ENCODE peak calls at places on chromosome 5, in seven cellular contexts. D is neural crest cell; P is AG04449; Y is activated naive CD8-positive, alpha-beta T cell treated with anti-CD3 and anti-CD28 coated beads for 36 hours; F is GM12891; V is coronary artery; O is astrocyte. W is an unnamed sample.

GRCh38 chr5:149397530-149397929 is 18.4 kb upstream of the IL17B start:
- DNase-seq in D (no peak), P (peak), Y (no peak), F (no peak), V (no peak), O (peak), W (no peak)

GRCh38 chr5:6215891-6216290 is 162.5 kb downstream of the MED10 start:
- DNase-seq in D (no peak), P (no peak), Y (no peak), F (no peak), V (no peak), O (no peak), W (no peak)

GRCh38 chr5:145178667-145179523 is 656.2 kb downstream of the PRELID2 start:
- DNase-seq in D (no peak), P (no peak), Y (no peak), F (no peak), V (no peak), O (no peak), W (no peak)

GRCh38 chr5:141883184-141883947 is 5.2 kb upstream of the PCDH1 start:
- DNase-seq in D (peak), P (no peak), Y (no peak), F (no peak), V (no peak), O (no peak), W (no peak)

GRCh38 chr5:14365831-14366435 is 215.7 kb upstream of the OTULINL start:
- DNase-seq in D (no peak), P (no peak), Y (no peak), F (no peak), V (no peak), O (peak), W (no peak)

GRCh38 chr5:73319036-73319435 is 129.5 kb downstream of the FOXD1 start:
- DNase-seq in D (no peak), P (no peak), Y (no peak), F (no peak), V (no peak), O (peak), W (no peak)

GRCh38 chr5:6543830-6544560 is 88.8 kb downstream of the NSUN2 start:
- DNase-seq in D (no peak), P (no peak), Y (no peak), F (no peak), V (peak), O (no peak), W (peak)

GRCh38 chr5:109619024-109619460 is 70.7 kb upstream of the MAN2A1 start:
- DNase-seq in D (no peak), P (no peak), Y (no peak), F (no peak), V (no peak), O (no peak), W (no peak)

GRCh38 chr5:91016954-91017690 is 366.0 kb downstream of the ARRDC3 start:
- DNase-seq in D (no peak), P (no peak), Y (no peak), F (no peak), V (no peak), O (peak), W (no peak)

GRCh38 chr5:16178745-16179372 is 732 bp downstream of the MARCHF11 start:
- DNase-seq in D (peak), P (no peak), Y (peak), F (no peak), V (no peak), O (peak), W (no peak)

GRCh38 chr5:41195228-41195627 is 18.1 kb downstream of the C6 start:
- DNase-seq in D (no peak), P (no peak), Y (no peak), F (no peak), V (no peak), O (no peak), W (no peak)

GRCh38 chr5:98928802-98929122 is at the start of gene CHD1:
- DNase-seq in D (peak), P (peak), Y (peak), F (peak), V (peak), O (peak), W (peak)

GRCh38 chr5:6158974-6159863 is 219.1 kb downstream of the MED10 start:
- DNase-seq in D (no peak), P (peak), Y (no peak), F (no peak), V (no peak), O (peak), W (peak)

GRCh38 chr5:64147849-64148441 is 17.7 kb upstream of the RNF180 start:
- DNase-seq in D (peak), P (no peak), Y (no peak), F (peak), V (no peak), O (peak), W (peak)

GRCh38 chr5:168291961-168292782 is 727 bp downstream of the WWC1 start:
- DNase-seq in D (no peak), P (no peak), Y (no peak), F (no peak), V (no peak), O (no peak), W (no peak)

GRCh38 chr5:50727149-50727496 is 60.7 kb downstream of the PARP8 start:
- DNase-seq in D (no peak), P (no peak), Y (peak), F (no peak), V (no peak), O (no peak), W (no peak)

GRCh38 chr5:463952-464351 is 21.0 kb downstream of the EXOC3 start:
- DNase-seq in D (no peak), P (no peak), Y (peak), F (no peak), V (no peak), O (no peak), W (no peak)

GRCh38 chr5:142339781-142340180 is 15.0 kb upstream of the SPRY4 start:
- DNase-seq in D (no peak), P (no peak), Y (no peak), F (no peak), V (no peak), O (no peak), W (no peak)

GRCh38 chr5:150419630-150420270 is 7.0 kb upstream of the CD74 start:
- DNase-seq in D (no peak), P (no peak), Y (no peak), F (no peak), V (no peak), O (no peak), W (no peak)

GRCh38 chr5:81165493-81166119 is 67.5 kb upstream of the CKMT2 start:
- DNase-seq in D (peak), P (no peak), Y (peak), F (peak), V (peak), O (peak), W (no peak)

GRCh38 chr5:168268949-168269943 is 22.2 kb upstream of the WWC1 start:
- DNase-seq in D (peak), P (no peak), Y (peak), F (peak), V (peak), O (peak), W (peak)

GRCh38 chr5:316210-317085 is 5.1 kb upstream of the AHRR start:
- DNase-seq in D (no peak), P (no peak), Y (no peak), F (no peak), V (no peak), O (no peak), W (no peak)

GRCh38 chr5:40904205-40904993 is 4.9 kb upstream of the C7 start:
- DNase-seq in D (peak), P (peak), Y (peak), F (peak), V (no peak), O (peak), W (no peak)

GRCh38 chr5:141961466-141961865 is 3.5 kb upstream of the PCDH12 start:
- DNase-seq in D (no peak), P (no peak), Y (no peak), F (no peak), V (no peak), O (no peak), W (peak)

GRCh38 chr5:61071565-61071964 is 90.7 kb downstream of the SMIM15 start:
- DNase-seq in D (no peak), P (no peak), Y (no peak), F (no peak), V (no peak), O (no peak), W (no peak)

GRCh38 chr5:142472306-142472951 is 147.6 kb upstream of the SPRY4 start:
- DNase-seq in D (no peak), P (peak), Y (peak), F (no peak), V (no peak), O (peak), W (no peak)

GRCh38 chr5:75744355-75744754 is 27.1 kb upstream of the POC5 start:
- DNase-seq in D (no peak), P (no peak), Y (no peak), F (no peak), V (no peak), O (no peak), W (no peak)

GRCh38 chr5:32720295-32720694 is 9.2 kb downstream of the NPR3 start:
- DNase-seq in D (no peak), P (no peak), Y (no peak), F (no peak), V (no peak), O (no peak), W (no peak)

GRCh38 chr5:16754621-16755020 is 137.8 kb upstream of the RETREG1 start:
- DNase-seq in D (no peak), P (no peak), Y (no peak), F (no peak), V (no peak), O (no peak), W (no peak)

GRCh38 chr5:72633649-72634048 is 126.4 kb upstream of the ZNF366 start:
- DNase-seq in D (no peak), P (peak), Y (no peak), F (no peak), V (no peak), O (peak), W (no peak)

W was measured in esophagus muscularis mucosa.